ENCODE peak calls at places on chromosomes 6 and 20, in five cellular contexts. V, O, U, T and X are unnamed samples.

GRCh38 chr6:137570307-137570832 is 76.2 kb upstream of the OLIG3 start:
- DNase-seq in O (no peak), V (no peak), U (no peak), T (no peak), X (no peak)

GRCh38 chr6:92468066-92468465 is 951.3 kb downstream of the EPHA7 start:
- DNase-seq in V (no peak), O (no peak), U (no peak), T (no peak), X (no peak)

GRCh38 chr20:38581013-38581412 is at the start of gene ADIG:
- DNase-seq in V (no peak), U (no peak), T (no peak), O (no peak), X (no peak)

GRCh38 chr6:7901056-7901455 is 9.5 kb downstream of the TXNDC5 start:
- DNase-seq in U (no peak), T (no peak), V (no peak), O (no peak), X (no peak)

GRCh38 chr6:109292420-109292819 is 89.8 kb downstream of the CD164 start:
- DNase-seq in V (no peak), T (no peak), U (no peak), O (no peak), X (no peak)

GRCh38 chr6:3162565-3163247 is 5.4 kb upstream of the TUBB2A start:
- DNase-seq in V (peak; percentile 61), O (peak; percentile 68), U (peak; percentile 78), T (peak; percentile 47), X (peak; percentile 75)

GRCh38 chr6:64415936-64416335 is 780.3 kb downstream of the PHF3 start:
- DNase-seq in O (no peak), V (no peak), T (no peak), U (no peak), X (no peak)

GRCh38 chr6:21003780-21004541 is 469.7 kb downstream of the CDKAL1 start:
- DNase-seq in V (no peak), U (peak; percentile 77), O (peak; percentile 4), T (no peak), X (no peak)

GRCh38 chr6:90253631-90254030 is 43.0 kb downstream of the BACH2 start:
- DNase-seq in O (no peak), U (no peak), T (no peak), V (no peak), X (no peak)

GRCh38 chr6:107547061-107547840 is 57.3 kb downstream of the SOBP start:
- DNase-seq in O (no peak), U (no peak), V (no peak), T (no peak), X (no peak)

GRCh38 chr6:134004714-134005113 is 47.7 kb downstream of the SLC2A12 start:
- DNase-seq in T (no peak), V (no peak), U (peak; percentile 37), O (no peak), X (no peak)
- TF ChIP-seq CTCF in T (no peak), V (no peak), U (peak; percentile 7), O (no peak), X (no peak)

GRCh38 chr6:69832558-69832957 is 33.8 kb upstream of the COL19A1 start:
- DNase-seq in U (no peak), T (no peak), O (no peak), V (no peak), X (no peak)

DNA sequence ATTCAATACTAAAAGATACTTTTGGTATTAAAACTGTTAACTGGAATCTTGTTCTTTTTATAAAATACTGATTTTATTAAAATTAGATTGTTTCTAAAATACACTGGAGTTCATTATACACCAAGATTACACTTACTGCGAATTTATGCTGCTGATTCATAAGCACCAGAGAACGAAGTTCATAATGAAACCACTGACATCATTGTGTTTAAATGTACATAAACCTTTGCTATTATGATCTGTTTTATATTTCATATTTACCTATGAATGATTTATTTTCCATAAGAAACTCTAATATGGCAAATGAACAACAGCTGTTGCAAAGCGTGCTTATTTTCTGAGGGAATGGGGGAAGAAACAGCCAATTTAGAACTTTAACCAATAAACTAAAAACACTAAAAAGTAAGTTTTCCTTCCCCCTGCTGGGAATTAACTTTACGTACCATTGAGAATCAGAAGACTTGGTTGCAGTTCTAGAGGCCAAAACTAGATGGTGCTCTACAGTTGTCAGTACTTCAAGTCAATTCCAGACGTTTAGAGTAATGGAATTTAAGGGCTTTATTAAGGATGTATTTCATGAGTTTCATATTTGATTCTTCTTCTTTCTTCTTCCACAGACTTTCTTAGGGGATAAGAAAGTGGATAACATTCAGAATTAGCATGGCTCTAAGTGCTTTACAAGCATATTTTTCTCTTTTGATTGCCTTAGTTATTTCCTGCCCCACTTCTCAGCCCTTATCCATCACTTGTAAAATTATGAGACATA is 30.8 kb upstream of the COL19A1 start:
- DNase-seq in U (peak; percentile 80), T (no peak), O (peak; percentile 27), V (no peak), X (no peak)
- TF ChIP-seq CTCF in U (peak; percentile 84), T (peak; percentile 88), O (peak; percentile 63), V (peak; percentile 77), X (peak; percentile 53)

GRCh38 chr20:49821850-49822249 is 9.2 kb downstream of the SLC9A8 start:
- DNase-seq in U (peak; percentile 52), T (no peak), V (no peak), O (peak; percentile 50), X (no peak)

GRCh38 chr20:49821381-49821780 is 8.8 kb downstream of the SLC9A8 start:
- DNase-seq in T (no peak), V (no peak), U (no peak), O (no peak), X (no peak)

GRCh38 chr20:49824206-49824605 is 11.6 kb downstream of the SLC9A8 start:
- DNase-seq in O (no peak), V (no peak), T (no peak), U (no peak), X (no peak)

GRCh38 chr20:49823152-49823847 is 10.7 kb downstream of the SLC9A8 start:
- DNase-seq in O (no peak), T (no peak), V (no peak), U (no peak), X (no peak)

DNA sequence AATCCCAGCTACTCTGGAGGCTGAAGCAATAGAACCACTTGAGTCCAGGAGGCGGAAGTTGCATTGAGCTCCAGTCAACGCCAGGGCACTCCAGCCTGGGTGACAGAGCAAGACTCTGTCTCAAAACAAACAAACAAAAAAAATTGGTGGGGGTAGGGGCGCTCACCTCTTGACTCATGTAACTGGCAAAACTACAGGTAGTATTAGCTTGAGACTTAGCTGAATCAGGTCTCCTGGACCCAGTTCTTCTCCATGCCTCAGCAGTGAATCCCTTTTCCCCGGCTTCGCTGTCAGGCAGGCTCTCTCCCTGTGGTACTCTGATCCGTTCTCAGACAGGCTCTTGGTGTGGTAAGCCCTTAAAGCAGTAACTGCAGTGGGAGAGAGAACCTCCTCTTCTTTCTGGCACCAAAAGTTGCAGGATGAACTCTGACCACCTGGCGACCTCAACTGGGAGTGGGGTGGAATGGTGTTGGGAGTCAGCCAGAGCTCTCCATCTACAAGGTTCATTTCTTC is 12.9 kb downstream of the SLC9A8 start:
- DNase-seq in T (no peak), U (no peak), O (no peak), V (no peak), X (no peak)
- TF ChIP-seq CTCF in T (no peak), U (no peak), O (no peak), V (no peak), X (no peak)

GRCh38 chr6:86193821-86194220 is 551.1 kb upstream of the SYNCRIP start:
- DNase-seq in O (no peak), T (no peak), U (no peak), V (no peak), X (no peak)

DNA sequence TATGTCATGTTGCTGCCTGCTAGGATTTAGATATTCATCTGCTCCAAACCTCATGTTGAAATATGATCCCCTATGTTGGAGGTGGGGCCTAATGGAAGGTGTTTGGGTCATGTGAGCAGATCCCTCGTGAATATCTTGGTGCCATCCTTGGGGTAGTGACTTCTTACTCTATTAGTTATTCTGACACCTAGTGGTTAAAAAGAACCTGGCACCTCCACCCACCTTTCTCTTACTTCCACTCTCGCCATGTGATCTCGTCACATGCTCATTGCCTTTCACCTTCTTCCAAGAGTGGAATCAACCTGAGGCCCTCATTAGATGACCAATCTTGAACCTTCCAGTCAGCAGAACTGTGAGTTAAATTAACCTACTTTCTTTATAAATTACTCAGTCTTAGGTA is 549.4 kb upstream of the SYNCRIP start:
- DNase-seq in U (no peak), T (no peak), V (no peak), O (peak; percentile 33), X (no peak)
- TF ChIP-seq CTCF in U (no peak), T (peak; percentile 12), V (peak; percentile 39), O (peak; percentile 46), X (peak; percentile 33)

GRCh38 chr6:139508023-139508422 is 133.6 kb upstream of the CITED2 start:
- DNase-seq in O (no peak), U (no peak), T (no peak), V (no peak), X (no peak)

GRCh38 chr6:139510040-139510815 is 135.8 kb upstream of the CITED2 start:
- DNase-seq in V (no peak), U (no peak), T (no peak), O (no peak), X (no peak)

GRCh38 chr6:139509167-139509566 is 134.7 kb upstream of the CITED2 start:
- DNase-seq in T (no peak), O (no peak), V (no peak), U (no peak), X (no peak)

DNA sequence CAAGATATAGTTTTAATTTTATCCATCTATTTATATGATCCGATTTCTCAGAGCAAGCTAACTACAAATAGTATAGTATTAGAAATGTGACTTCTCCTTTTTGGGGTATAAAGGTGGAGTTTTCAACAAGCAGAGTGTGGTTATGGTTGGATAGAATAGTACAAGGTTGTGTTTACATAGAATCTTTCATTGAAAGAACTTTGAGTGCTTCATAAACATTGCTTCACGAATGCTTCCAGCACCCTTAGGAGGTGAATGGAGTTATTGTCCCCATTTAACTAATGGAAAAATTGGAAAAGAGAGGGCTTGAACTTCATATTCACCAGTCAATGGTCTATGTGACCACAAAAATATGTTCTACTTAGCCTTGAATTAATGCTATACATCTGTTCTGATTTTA is 134.1 kb upstream of the CITED2 start:
- DNase-seq in T (no peak), U (no peak), V (no peak), O (no peak), X (no peak)
- TF ChIP-seq CTCF in T (no peak), U (no peak), V (no peak), O (no peak), X (no peak)

GRCh38 chr20:17570347-17571152 is 675 bp downstream of the DSTN start:
- DNase-seq in T (no peak), V (peak; percentile 48), U (peak; percentile 48), O (no peak), X (no peak)
- TF ChIP-seq CTCF in T (no peak), V (no peak), U (peak; percentile 8), O (no peak), X (no peak)

DNA sequence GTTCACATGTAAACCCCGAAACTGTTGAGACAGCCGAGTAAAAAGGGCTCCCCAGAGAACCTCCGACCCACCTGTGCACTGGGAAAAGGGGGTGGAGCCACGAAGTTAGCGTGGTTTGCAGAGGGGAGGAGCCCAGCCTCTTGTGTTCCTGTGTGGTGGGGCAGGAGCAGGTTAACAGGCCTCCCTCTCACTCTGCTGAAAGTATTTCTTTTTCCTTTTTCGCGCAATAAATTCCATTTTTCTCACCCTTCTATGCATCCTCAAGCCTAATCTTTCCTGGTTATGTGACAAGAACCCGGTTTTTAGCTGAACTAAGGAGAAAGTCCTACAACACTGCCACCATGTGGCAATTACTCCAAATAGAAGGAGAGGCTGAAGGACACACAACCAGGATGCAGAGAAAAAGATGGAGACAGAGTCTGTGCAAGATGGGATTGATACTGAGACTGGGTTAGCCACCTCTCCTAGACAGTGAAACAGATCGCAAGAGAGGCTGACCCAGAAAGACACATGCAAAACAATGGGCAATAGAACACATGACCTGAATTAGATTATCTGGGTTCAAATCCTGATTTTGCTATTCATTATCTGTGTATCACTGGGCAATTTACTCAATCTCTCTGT is 168.7 kb upstream of the PRSS16 start:
- DNase-seq in U (peak; percentile 67), O (peak; percentile 73), T (peak; percentile 15), V (no peak), X (no peak)
- TF ChIP-seq CTCF in U (peak; percentile 68), O (peak; percentile 85), T (peak; percentile 51), V (peak; percentile 84), X (peak; percentile 67)